ENCODE peak calls at places on chromosomes 16 and 17, in four cellular contexts. O is Caco-2, W is thoracic aorta, M is thyroid gland. S is an unnamed sample.

GRCh38 chr17:81419333-81419885 is 24.2 kb downstream of the BAHCC1 start:
- DNase-seq in O (peak; percentile 84), W (peak; percentile 87), M (peak; percentile 89), S (no peak)

GRCh38 chr17:62790554-62790953 is 17.6 kb downstream of the MARCHF10 start:
- DNase-seq in O (no peak), W (no peak), M (no peak), S (no peak)

GRCh38 chr17:46940692-46941404 is 17.9 kb downstream of the GOSR2 start:
- DNase-seq in M (peak; percentile 65), W (no peak), O (peak; percentile 89), S (peak; percentile 57)

GRCh38 chr17:77208217-77208808 is 67.5 kb downstream of the SEC14L1 start:
- DNase-seq in O (peak; percentile 69), M (peak; percentile 73), W (no peak), S (no peak)

GRCh38 chr16:84927621-84928591 is 83.4 kb downstream of the ZDHHC7 start:
- DNase-seq in M (no peak), O (no peak), W (no peak), S (no peak)

GRCh38 chr17:62165378-62165722 is 100.3 kb upstream of the MED13 start:
- DNase-seq in M (no peak), O (peak; percentile 67), W (no peak), S (no peak)

GRCh38 chr17:50459081-50459676 is 9.5 kb downstream of the CHAD start:
- DNase-seq in M (no peak), W (no peak), O (peak; percentile 66), S (no peak)

GRCh38 chr16:89096768-89097527 is 3.3 kb downstream of the ACSF3 start:
- DNase-seq in M (no peak), W (no peak), O (no peak), S (peak; percentile 100)

GRCh38 chr17:9121186-9121820 is 100.0 kb downstream of the NTN1 start:
- DNase-seq in M (no peak), O (no peak), W (no peak), S (no peak)

GRCh38 chr16:69095179-69095578 is 10.3 kb upstream of the HAS3 start:
- DNase-seq in M (peak; percentile 94), W (no peak), O (no peak), S (no peak)

GRCh38 chr17:65055280-65055707 is 1.2 kb downstream of the GNA13 start:
- DNase-seq in O (no peak), M (no peak), W (no peak), S (peak; percentile 11)

GRCh38 chr17:77428020-77428781 is 287.4 kb downstream of the SEC14L1 start:
- DNase-seq in M (no peak), W (no peak), O (no peak), S (no peak)

GRCh38 chr17:28675485-28675884 is 13.5 kb downstream of the SUPT6H start:
- DNase-seq in M (no peak), W (no peak), O (no peak), S (no peak)

GRCh38 chr16:68695575-68695974 is 41.5 kb upstream of the CDH1 start:
- DNase-seq in M (no peak), O (no peak), W (no peak), S (no peak)

GRCh38 chr17:67689534-67690177 is 28.1 kb upstream of the NOL11 start:
- DNase-seq in M (peak; percentile 48), W (peak; percentile 11), O (peak; percentile 68), S (peak; percentile 71)

GRCh38 chr16:68762996-68763756 is 26.1 kb downstream of the CDH1 start:
- DNase-seq in M (no peak), O (no peak), W (no peak), S (no peak)

GRCh38 chr16:4327782-4328579 is 12.1 kb downstream of the GLIS2 start:
- DNase-seq in M (peak; percentile 92), O (no peak), W (no peak), S (no peak)

GRCh38 chr16:65532846-65533245 is 411.0 kb upstream of the CDH11 start:
- DNase-seq in O (no peak), M (no peak), W (no peak), S (no peak)

GRCh38 chr16:58259995-58260394 is 34.8 kb downstream of the PRSS54 start:
- DNase-seq in O (no peak), M (no peak), W (no peak), S (no peak)

GRCh38 chr17:38809828-38810227 is 10.5 kb upstream of the PIP4K2B start:
- DNase-seq in O (no peak), M (no peak), W (no peak), S (no peak)

GRCh38 chr17:57144567-57144966 is 59.5 kb downstream of the AKAP1 start:
- DNase-seq in O (no peak), W (no peak), M (no peak), S (no peak)

GRCh38 chr17:1649844-1650409 is at the start of gene RILP:
- DNase-seq in W (no peak), M (peak; percentile 97), O (peak; percentile 74), S (no peak)

GRCh38 chr17:31902693-31903092 is 1.2 kb upstream of the UTP6 start:
- DNase-seq in O (no peak), M (no peak), W (no peak), S (no peak)

GRCh38 chr17:8922451-8922850 is 43.1 kb downstream of the PIK3R5 start:
- DNase-seq in M (no peak), O (no peak), W (no peak), S (no peak)

GRCh38 chr16:27735031-27735430 is 185.1 kb downstream of the KATNIP start:
- DNase-seq in W (no peak), M (no peak), O (no peak), S (no peak)

GRCh38 chr17:5558815-5559785 is 25.2 kb downstream of the NLRP1 start:
- DNase-seq in M (no peak), O (no peak), W (no peak), S (no peak)

GRCh38 chr16:72247821-72248253 is 75.9 kb upstream of the PMFBP1 start:
- DNase-seq in M (no peak), W (no peak), O (no peak), S (no peak)

GRCh38 chr17:71115669-71115972 is 946.3 kb downstream of the KCNJ2 start:
- DNase-seq in W (no peak), O (no peak), M (no peak), S (no peak)

GRCh38 chr16:31876955-31877828 is 3.6 kb downstream of the ZNF267 start:
- DNase-seq in O (peak; percentile 49), M (peak; percentile 27), W (no peak), S (no peak)

GRCh38 chr17:56230660-56231059 is 77.4 kb downstream of the ANKFN1 start:
- DNase-seq in W (no peak), O (no peak), M (no peak), S (no peak)

GRCh38 chr17:75619506-75620431 is 13.5 kb upstream of the SMIM5 start:
- DNase-seq in O (peak; percentile 78), W (no peak), M (no peak), S (no peak)
- H3K4me3 ChIP-seq in O (no peak overlapping the region), W (no peak overlapping the region), M (no peak overlapping the region), S (no peak overlapping the region)

GRCh38 chr16:693766-694165 is 3.6 kb upstream of the WDR24 start:
- DNase-seq in W (no peak), M (no peak), O (no peak), S (no peak)

GRCh38 chr16:694187-694862 is 4.1 kb upstream of the WDR24 start:
- DNase-seq in M (no peak), O (peak; percentile 70), W (no peak), S (no peak)

GRCh38 chr16:694863-695354 is 4.7 kb upstream of the WDR24 start:
- DNase-seq in O (no peak), M (no peak), W (no peak), S (no peak)

GRCh38 chr16:692356-693108 is 2.3 kb upstream of the WDR24 start:
- DNase-seq in M (no peak), O (no peak), W (no peak), S (no peak)

GRCh38 chr16:693364-693763 is 3.2 kb upstream of the WDR24 start:
- DNase-seq in M (no peak), O (no peak), W (no peak), S (no peak)
- H3K4me3 ChIP-seq in M (no peak overlapping the region), O (peak overlapping the region; percentile 51), W (no peak overlapping the region), S (no peak overlapping the region)

GRCh38 chr16:3054965-3055733 is 8.8 kb downstream of the MMP25 start:
- DNase-seq in W (no peak), O (no peak), M (no peak), S (no peak)
- H3K4me3 ChIP-seq in W (no peak overlapping the region), O (no peak overlapping the region), M (no peak overlapping the region), S (no peak overlapping the region)

DNA sequence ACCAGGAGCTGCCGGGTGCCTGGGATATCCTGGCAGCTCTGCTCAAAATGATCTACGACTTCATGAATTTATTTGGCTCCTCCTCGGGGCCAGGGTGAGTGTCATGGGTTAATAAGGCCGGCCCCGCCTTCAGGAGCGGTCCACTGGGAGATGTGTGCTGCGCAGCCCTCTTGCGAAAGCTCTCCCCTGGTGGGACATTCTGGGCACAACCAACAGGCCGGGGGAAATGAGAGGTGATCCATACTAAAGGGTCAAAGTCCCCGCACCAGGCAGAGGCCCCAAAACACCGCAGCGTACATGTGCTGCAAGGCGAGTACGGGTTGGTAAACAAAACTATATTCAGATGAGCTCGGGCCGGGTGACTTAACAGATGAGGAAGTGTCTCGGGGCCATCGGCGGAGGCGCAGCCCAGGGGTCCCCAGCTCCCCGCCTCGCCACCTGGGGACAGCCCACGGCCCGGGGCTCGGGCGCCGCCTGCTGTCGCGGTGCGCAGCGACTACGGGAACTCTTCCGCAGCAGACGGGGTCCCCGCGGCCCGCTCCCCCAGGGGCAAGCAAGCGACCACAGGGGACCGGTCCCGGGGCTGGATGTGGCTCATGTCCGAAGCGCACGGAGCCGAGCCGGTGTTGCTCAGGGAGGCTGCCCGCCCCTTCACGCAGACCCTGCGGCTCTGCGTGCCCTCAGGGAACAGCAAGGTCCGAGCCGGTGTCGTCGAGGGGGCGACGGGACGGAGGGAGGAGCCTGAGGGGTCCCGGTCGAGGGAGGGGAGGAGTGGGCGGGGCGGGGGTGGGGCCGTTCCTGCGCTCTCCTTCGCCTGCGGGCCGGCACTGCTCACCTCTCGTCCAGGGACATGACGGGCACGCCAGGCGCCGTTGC is at the start of gene RAB37:
- DNase-seq in M (no peak), O (peak; percentile 93), W (no peak), S (no peak)
- H3K4me3 ChIP-seq in M (no peak within 1 kb of the TSS), O (peak within 1 kb of the TSS; percentile 91), W (peak within 1 kb of the TSS; percentile 57), S (peak within 1 kb of the TSS; percentile 82)

DNA sequence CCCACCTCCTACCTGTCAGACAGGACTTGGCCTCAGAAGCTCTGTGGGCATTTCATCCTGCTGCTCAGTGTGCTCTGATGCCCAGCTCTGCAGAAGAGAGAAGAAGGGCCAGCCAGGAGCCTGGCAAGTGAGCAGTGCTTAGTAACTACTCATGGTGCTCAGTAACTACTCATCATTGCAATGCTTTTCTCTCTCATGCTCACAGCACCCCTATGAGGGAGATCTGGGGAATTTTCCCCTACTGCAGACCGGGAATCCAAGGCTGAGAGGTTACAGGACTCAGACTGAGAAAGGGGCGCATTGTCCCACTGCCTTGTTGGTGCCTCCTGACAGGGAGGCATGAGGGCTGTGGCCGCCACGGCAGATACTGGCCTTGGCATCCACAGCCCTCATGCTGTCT is 261.1 kb downstream of the C16orf95 start:
- DNase-seq in W (no peak), M (no peak), O (no peak), S (no peak)
- H3K4me3 ChIP-seq in W (no peak overlapping the region), M (no peak overlapping the region), O (no peak overlapping the region), S (no peak overlapping the region)

GRCh38 chr17:3994221-3994576 is 30.0 kb upstream of the ATP2A3 start:
- DNase-seq in M (no peak), W (no peak), O (no peak), S (no peak)
- H3K4me3 ChIP-seq in M (no peak overlapping the region), W (no peak overlapping the region), O (no peak overlapping the region), S (no peak overlapping the region)

S was measured in Jurkat, Clone E6-1.